ENCODE peak calls at places on chromosomes 4 and X, in eight cellular contexts. One of them, this sample, is unnamed.

GRCh38 chr4:146105464-146105863 is 70.1 kb upstream of the LSM6 start:
- DNase-seq in NCI-H187: no peak
- DNase-seq in NCI-H1694 treated with DMSO at 0.1 percent for 48 hours: no peak
- DNase-seq in A549: no peak
- DNase-seq in midbrain: no peak
- DNase-seq in activated B cell treated with CpG ODN at 0.5 μM for 24 hours: no peak
- DNase-seq in NCI-H345: no peak
- DNase-seq in activated CD4-positive, alpha-beta T cell treated with anti-CD3 and anti-CD28 coated beads, Interleukin-2, amount 50 U/mL, for 1 hour: no peak
- DNase-seq in this sample: no peak

GRCh38 chrX:53458082-53458481 is 23.9 kb upstream of the HSD17B10 start:
- DNase-seq in NCI-H345: no peak
- DNase-seq in activated CD4-positive, alpha-beta T cell treated with anti-CD3 and anti-CD28 coated beads, Interleukin-2, amount 50 U/mL, for 1 hour: no peak
- DNase-seq in A549: no peak
- DNase-seq in activated B cell treated with CpG ODN at 0.5 μM for 24 hours: no peak
- DNase-seq in midbrain: no peak
- DNase-seq in NCI-H1694 treated with DMSO at 0.1 percent for 48 hours: no peak
- DNase-seq in NCI-H187: no peak
- DNase-seq in this sample: no peak

GRCh38 chr4:113565702-113566012 is 195.9 kb downstream of the CAMK2D start:
- DNase-seq in NCI-H187: no peak
- DNase-seq in activated B cell treated with CpG ODN at 0.5 μM for 24 hours: no peak
- DNase-seq in midbrain: no peak
- DNase-seq in NCI-H1694 treated with DMSO at 0.1 percent for 48 hours: no peak
- DNase-seq in NCI-H345: no peak
- DNase-seq in activated CD4-positive, alpha-beta T cell treated with anti-CD3 and anti-CD28 coated beads, Interleukin-2, amount 50 U/mL, for 1 hour: no peak
- DNase-seq in A549: no peak
- DNase-seq in this sample: no peak

GRCh38 chr4:7187297-7187592 is 5.1 kb upstream of the SORCS2 start:
- DNase-seq in NCI-H345: no peak
- DNase-seq in NCI-H187: no peak
- DNase-seq in NCI-H1694 treated with DMSO at 0.1 percent for 48 hours: no peak
- DNase-seq in midbrain: no peak
- DNase-seq in A549: no peak
- DNase-seq in activated B cell treated with CpG ODN at 0.5 μM for 24 hours: no peak
- DNase-seq in activated CD4-positive, alpha-beta T cell treated with anti-CD3 and anti-CD28 coated beads, Interleukin-2, amount 50 U/mL, for 1 hour: no peak
- DNase-seq in this sample: no peak

GRCh38 chrX:13750204-13750603 is 15.7 kb downstream of the OFD1 start:
- DNase-seq in midbrain: no peak
- DNase-seq in A549: peak
- DNase-seq in NCI-H1694 treated with DMSO at 0.1 percent for 48 hours: peak
- DNase-seq in activated B cell treated with CpG ODN at 0.5 μM for 24 hours: no peak
- DNase-seq in activated CD4-positive, alpha-beta T cell treated with anti-CD3 and anti-CD28 coated beads, Interleukin-2, amount 50 U/mL, for 1 hour: no peak
- DNase-seq in NCI-H345: peak
- DNase-seq in NCI-H187: no peak
- DNase-seq in this sample: peak

GRCh38 chrX:54891573-54891972 is 29.1 kb upstream of the TRO start:
- DNase-seq in activated B cell treated with CpG ODN at 0.5 μM for 24 hours: no peak
- DNase-seq in NCI-H1694 treated with DMSO at 0.1 percent for 48 hours: peak
- DNase-seq in midbrain: peak
- DNase-seq in NCI-H345: peak
- DNase-seq in NCI-H187: no peak
- DNase-seq in A549: peak
- DNase-seq in activated CD4-positive, alpha-beta T cell treated with anti-CD3 and anti-CD28 coated beads, Interleukin-2, amount 50 U/mL, for 1 hour: peak
- DNase-seq in this sample: peak

GRCh38 chr4:140094701-140095420 is 59.1 kb downstream of the MAML3 start:
- DNase-seq in NCI-H345: peak
- DNase-seq in midbrain: peak
- DNase-seq in NCI-H187: no peak
- DNase-seq in NCI-H1694 treated with DMSO at 0.1 percent for 48 hours: no peak
- DNase-seq in A549: no peak
- DNase-seq in activated B cell treated with CpG ODN at 0.5 μM for 24 hours: peak
- DNase-seq in activated CD4-positive, alpha-beta T cell treated with anti-CD3 and anti-CD28 coated beads, Interleukin-2, amount 50 U/mL, for 1 hour: peak
- DNase-seq in this sample: no peak

GRCh38 chr4:7960017-7960789 is 20.5 kb upstream of the AFAP1 start:
- DNase-seq in NCI-H1694 treated with DMSO at 0.1 percent for 48 hours: no peak
- DNase-seq in midbrain: no peak
- DNase-seq in NCI-H345: no peak
- DNase-seq in A549: no peak
- DNase-seq in activated CD4-positive, alpha-beta T cell treated with anti-CD3 and anti-CD28 coated beads, Interleukin-2, amount 50 U/mL, for 1 hour: no peak
- DNase-seq in NCI-H187: no peak
- DNase-seq in activated B cell treated with CpG ODN at 0.5 μM for 24 hours: no peak
- DNase-seq in this sample: no peak

GRCh38 chrX:153411255-153411987 is at the start of gene ZFP92:
- DNase-seq in NCI-H1694 treated with DMSO at 0.1 percent for 48 hours: no peak
- DNase-seq in NCI-H187: no peak
- DNase-seq in NCI-H345: no peak
- DNase-seq in activated CD4-positive, alpha-beta T cell treated with anti-CD3 and anti-CD28 coated beads, Interleukin-2, amount 50 U/mL, for 1 hour: peak
- DNase-seq in midbrain: no peak
- DNase-seq in A549: no peak
- DNase-seq in activated B cell treated with CpG ODN at 0.5 μM for 24 hours: peak
- DNase-seq in this sample: no peak

GRCh38 chrX:67543818-67544217 is at the start of gene AR:
- DNase-seq in NCI-H345: no peak
- DNase-seq in activated CD4-positive, alpha-beta T cell treated with anti-CD3 and anti-CD28 coated beads, Interleukin-2, amount 50 U/mL, for 1 hour: no peak
- DNase-seq in activated B cell treated with CpG ODN at 0.5 μM for 24 hours: no peak
- DNase-seq in NCI-H187: no peak
- DNase-seq in A549: peak
- DNase-seq in NCI-H1694 treated with DMSO at 0.1 percent for 48 hours: no peak
- DNase-seq in midbrain: peak
- DNase-seq in this sample: no peak

GRCh38 chrX:153530411-153531145 is 13.1 kb downstream of the ATP2B3 start:
- DNase-seq in NCI-H345: peak
- DNase-seq in activated CD4-positive, alpha-beta T cell treated with anti-CD3 and anti-CD28 coated beads, Interleukin-2, amount 50 U/mL, for 1 hour: no peak
- DNase-seq in NCI-H187: peak
- DNase-seq in NCI-H1694 treated with DMSO at 0.1 percent for 48 hours: no peak
- DNase-seq in A549: no peak
- DNase-seq in activated B cell treated with CpG ODN at 0.5 μM for 24 hours: no peak
- DNase-seq in midbrain: peak
- DNase-seq in this sample: no peak

GRCh38 chrX:151153086-151153485 is 23.3 kb upstream of the GPR50 start:
- DNase-seq in NCI-H345: no peak
- DNase-seq in A549: no peak
- DNase-seq in activated B cell treated with CpG ODN at 0.5 μM for 24 hours: no peak
- DNase-seq in NCI-H1694 treated with DMSO at 0.1 percent for 48 hours: no peak
- DNase-seq in activated CD4-positive, alpha-beta T cell treated with anti-CD3 and anti-CD28 coated beads, Interleukin-2, amount 50 U/mL, for 1 hour: no peak
- DNase-seq in midbrain: peak
- DNase-seq in NCI-H187: no peak
- DNase-seq in this sample: no peak

GRCh38 chrX:24575496-24575895 is 71.7 kb downstream of the PCYT1B start:
- DNase-seq in NCI-H187: no peak
- DNase-seq in A549: no peak
- DNase-seq in NCI-H345: no peak
- DNase-seq in midbrain: peak
- DNase-seq in NCI-H1694 treated with DMSO at 0.1 percent for 48 hours: no peak
- DNase-seq in activated CD4-positive, alpha-beta T cell treated with anti-CD3 and anti-CD28 coated beads, Interleukin-2, amount 50 U/mL, for 1 hour: no peak
- DNase-seq in activated B cell treated with CpG ODN at 0.5 μM for 24 hours: no peak
- DNase-seq in this sample: no peak

GRCh38 chr4:10979032-10979431 is 294.5 kb upstream of the CLNK start:
- DNase-seq in NCI-H345: no peak
- DNase-seq in activated CD4-positive, alpha-beta T cell treated with anti-CD3 and anti-CD28 coated beads, Interleukin-2, amount 50 U/mL, for 1 hour: no peak
- DNase-seq in NCI-H1694 treated with DMSO at 0.1 percent for 48 hours: no peak
- DNase-seq in midbrain: no peak
- DNase-seq in A549: no peak
- DNase-seq in activated B cell treated with CpG ODN at 0.5 μM for 24 hours: no peak
- DNase-seq in NCI-H187: no peak
- DNase-seq in this sample: no peak

GRCh38 chr4:180449395-180449956 is 1793.7 kb upstream of the TENM3 start:
- DNase-seq in midbrain: peak
- DNase-seq in A549: peak
- DNase-seq in NCI-H345: no peak
- DNase-seq in NCI-H1694 treated with DMSO at 0.1 percent for 48 hours: peak
- DNase-seq in NCI-H187: no peak
- DNase-seq in activated CD4-positive, alpha-beta T cell treated with anti-CD3 and anti-CD28 coated beads, Interleukin-2, amount 50 U/mL, for 1 hour: no peak
- DNase-seq in activated B cell treated with CpG ODN at 0.5 μM for 24 hours: no peak
- DNase-seq in this sample: peak

GRCh38 chrX:130716822-130717405 is 186.1 kb downstream of the ENOX2 start:
- DNase-seq in activated B cell treated with CpG ODN at 0.5 μM for 24 hours: no peak
- DNase-seq in NCI-H1694 treated with DMSO at 0.1 percent for 48 hours: peak
- DNase-seq in NCI-H345: peak
- DNase-seq in midbrain: no peak
- DNase-seq in NCI-H187: no peak
- DNase-seq in activated CD4-positive, alpha-beta T cell treated with anti-CD3 and anti-CD28 coated beads, Interleukin-2, amount 50 U/mL, for 1 hour: no peak
- DNase-seq in A549: no peak
- DNase-seq in this sample: no peak

GRCh38 chr4:113810906-113811305 is 49.4 kb upstream of the CAMK2D start:
- DNase-seq in NCI-H1694 treated with DMSO at 0.1 percent for 48 hours: no peak
- DNase-seq in activated CD4-positive, alpha-beta T cell treated with anti-CD3 and anti-CD28 coated beads, Interleukin-2, amount 50 U/mL, for 1 hour: no peak
- DNase-seq in activated B cell treated with CpG ODN at 0.5 μM for 24 hours: no peak
- DNase-seq in NCI-H187: no peak
- DNase-seq in NCI-H345: no peak
- DNase-seq in midbrain: no peak
- DNase-seq in A549: no peak
- DNase-seq in this sample: no peak

GRCh38 chrX:3697701-3698279 is 15.7 kb downstream of the PRKX start:
- DNase-seq in A549: no peak
- DNase-seq in activated B cell treated with CpG ODN at 0.5 μM for 24 hours: no peak
- DNase-seq in activated CD4-positive, alpha-beta T cell treated with anti-CD3 and anti-CD28 coated beads, Interleukin-2, amount 50 U/mL, for 1 hour: no peak
- DNase-seq in midbrain: peak
- DNase-seq in NCI-H1694 treated with DMSO at 0.1 percent for 48 hours: peak
- DNase-seq in NCI-H187: no peak
- DNase-seq in NCI-H345: peak
- DNase-seq in this sample: no peak

GRCh38 chr4:22521240-22521639 is 5.4 kb upstream of the ADGRA3 start:
- DNase-seq in activated CD4-positive, alpha-beta T cell treated with anti-CD3 and anti-CD28 coated beads, Interleukin-2, amount 50 U/mL, for 1 hour: no peak
- DNase-seq in NCI-H1694 treated with DMSO at 0.1 percent for 48 hours: no peak
- DNase-seq in A549: no peak
- DNase-seq in NCI-H187: no peak
- DNase-seq in midbrain: no peak
- DNase-seq in activated B cell treated with CpG ODN at 0.5 μM for 24 hours: no peak
- DNase-seq in NCI-H345: no peak
- DNase-seq in this sample: no peak